ENCODE peak calls at places on chromosomes 6 and 20, in four cellular contexts. E is CD4-positive, alpha-beta T cell; M is HEK293T; B is activated T-helper 2 cell treated with anti-CD3 and anti-CD28 coated beads, Interferon-gamma antibody, Interleukin-2, Interleukin-4, amounts not matched to agents 10 μg/mL and 5 μg/mL and 100 μg/mL, durations not matched to agents 14 hours and 24 hours and 36 hours. A is an unnamed sample.
A peak's percentile ranks its signal among the peaks of the same experiment; 100 is the strongest.

GRCh38 chr20:19858972-19859371 is 100.9 kb downstream of the RIN2 start:
- DNase-seq in E (no peak), M (no peak), B (no peak), A (no peak)

GRCh38 chr6:35804996-35805736 is at the start of gene LHFPL5:
- DNase-seq in E (peak; percentile 30), M (peak; percentile 92), B (peak; percentile 59), A (peak; percentile 62)

GRCh38 chr6:101294051-101294638 is 99.4 kb upstream of the GRIK2 start:
- DNase-seq in E (no peak), M (no peak), B (no peak), A (no peak)

GRCh38 chr6:43247115-43247999 is 4.1 kb downstream of the TTBK1 start:
- DNase-seq in E (peak; percentile 68), M (peak; percentile 95), B (peak; percentile 73), A (peak; percentile 84)

GRCh38 chr20:62914970-62915457 is 11.3 kb downstream of the DIDO1 start:
- DNase-seq in E (no peak), M (peak; percentile 37), B (no peak), A (no peak)

GRCh38 chr6:80520195-80520594 is 413.7 kb downstream of the BCKDHB start:
- DNase-seq in E (no peak), M (no peak), B (no peak), A (no peak)

GRCh38 chr6:77466055-77467028 is 3.1 kb upstream of the HTR1B start:
- DNase-seq in E (no peak), M (peak; percentile 21), B (no peak), A (no peak)

GRCh38 chr6:5130135-5130866 is 45.2 kb downstream of the PPP1R3G start:
- DNase-seq in E (no peak), M (no peak), B (no peak), A (no peak)

GRCh38 chr20:41360831-41361756 is 5.5 kb downstream of the EMILIN3 start:
- DNase-seq in E (no peak), M (no peak), B (no peak), A (no peak)